ENCODE peak calls at places on chromosomes 6 and 20, in five cellular contexts. One of them, this sample, is unnamed.

GRCh38 chr6:54899442-54899841 is 52.9 kb downstream of the FAM83B start:
- DNase-seq in coronary artery: no peak
- DNase-seq in GM13977: no peak
- DNase-seq in dorsolateral prefrontal cortex: no peak
- DNase-seq in neural crest cell: no peak
- DNase-seq in this sample: no peak

GRCh38 chr6:44431118-44431725 is 43.7 kb downstream of the CDC5L start:
- DNase-seq in dorsolateral prefrontal cortex: no peak
- DNase-seq in neural crest cell: peak
- DNase-seq in coronary artery: no peak
- DNase-seq in GM13977: peak
- DNase-seq in this sample: peak

GRCh38 chr20:21513181-21513663 is 642 bp downstream of the NKX2-2 start:
- DNase-seq in GM13977: peak
- DNase-seq in coronary artery: peak
- DNase-seq in dorsolateral prefrontal cortex: no peak
- DNase-seq in neural crest cell: peak
- DNase-seq in this sample: no peak

GRCh38 chr20:47888351-47888750 is 103.1 kb upstream of the SULF2 start:
- DNase-seq in dorsolateral prefrontal cortex: no peak
- DNase-seq in neural crest cell: no peak
- DNase-seq in GM13977: no peak
- DNase-seq in coronary artery: no peak
- DNase-seq in this sample: no peak

GRCh38 chr6:151239603-151240035 is at the start of gene AKAP12:
- DNase-seq in GM13977: no peak
- DNase-seq in neural crest cell: no peak
- DNase-seq in coronary artery: peak
- DNase-seq in dorsolateral prefrontal cortex: peak
- DNase-seq in this sample: no peak

GRCh38 chr20:61429458-61430227 is 177.6 kb downstream of the CDH4 start:
- DNase-seq in GM13977: no peak
- DNase-seq in coronary artery: no peak
- DNase-seq in dorsolateral prefrontal cortex: no peak
- DNase-seq in neural crest cell: no peak
- DNase-seq in this sample: no peak

GRCh38 chr6:168100011-168100802 is 21.2 kb upstream of the FRMD1 start:
- DNase-seq in GM13977: no peak
- DNase-seq in neural crest cell: no peak
- DNase-seq in coronary artery: no peak
- DNase-seq in dorsolateral prefrontal cortex: no peak
- DNase-seq in this sample: no peak

GRCh38 chr6:53306819-53307347 is 41.9 kb downstream of the ELOVL5 start:
- DNase-seq in coronary artery: no peak
- DNase-seq in dorsolateral prefrontal cortex: no peak
- DNase-seq in GM13977: peak
- DNase-seq in neural crest cell: no peak
- DNase-seq in this sample: no peak

GRCh38 chr6:161079566-161080262 is 88.1 kb downstream of the MAP3K4 start:
- DNase-seq in dorsolateral prefrontal cortex: peak
- DNase-seq in GM13977: no peak
- DNase-seq in neural crest cell: no peak
- DNase-seq in coronary artery: no peak
- DNase-seq in this sample: no peak

GRCh38 chr20:24411003-24411402 is 58.4 kb upstream of the SYNDIG1 start:
- DNase-seq in neural crest cell: no peak
- DNase-seq in dorsolateral prefrontal cortex: peak
- DNase-seq in coronary artery: no peak
- DNase-seq in GM13977: no peak
- DNase-seq in this sample: no peak

GRCh38 chr6:132712366-132712765 is 1.5 kb downstream of the VNN1 start:
- DNase-seq in neural crest cell: no peak
- DNase-seq in coronary artery: no peak
- DNase-seq in dorsolateral prefrontal cortex: no peak
- DNase-seq in GM13977: no peak
- DNase-seq in this sample: no peak

GRCh38 chr6:169112483-169113320 is 140.9 kb downstream of the THBS2 start:
- DNase-seq in coronary artery: no peak
- DNase-seq in neural crest cell: no peak
- DNase-seq in GM13977: no peak
- DNase-seq in dorsolateral prefrontal cortex: no peak
- DNase-seq in this sample: no peak

GRCh38 chr20:22160254-22160653 is 424.1 kb downstream of the FOXA2 start:
- DNase-seq in dorsolateral prefrontal cortex: no peak
- DNase-seq in neural crest cell: no peak
- DNase-seq in coronary artery: no peak
- DNase-seq in GM13977: no peak
- DNase-seq in this sample: no peak

GRCh38 chr6:79467716-79468115 is 69.5 kb downstream of the LCA5 start:
- DNase-seq in coronary artery: no peak
- DNase-seq in neural crest cell: no peak
- DNase-seq in GM13977: no peak
- DNase-seq in dorsolateral prefrontal cortex: no peak
- DNase-seq in this sample: no peak

GRCh38 chr6:79468587-79468986 is 68.6 kb downstream of the LCA5 start:
- DNase-seq in dorsolateral prefrontal cortex: no peak
- DNase-seq in coronary artery: no peak
- DNase-seq in GM13977: no peak
- DNase-seq in neural crest cell: no peak
- DNase-seq in this sample: no peak

GRCh38 chr6:79463721-79464120 is 73.5 kb downstream of the LCA5 start:
- DNase-seq in dorsolateral prefrontal cortex: no peak
- DNase-seq in GM13977: no peak
- DNase-seq in coronary artery: no peak
- DNase-seq in neural crest cell: no peak
- DNase-seq in this sample: no peak

GRCh38 chr6:79468116-79468515 is 69.1 kb downstream of the LCA5 start:
- DNase-seq in coronary artery: no peak
- DNase-seq in GM13977: no peak
- DNase-seq in neural crest cell: no peak
- DNase-seq in dorsolateral prefrontal cortex: no peak
- DNase-seq in this sample: no peak

GRCh38 chr6:79466222-79466834 is 70.9 kb downstream of the LCA5 start:
- DNase-seq in coronary artery: no peak
- DNase-seq in dorsolateral prefrontal cortex: no peak
- DNase-seq in neural crest cell: no peak
- DNase-seq in GM13977: peak
- DNase-seq in this sample: no peak
- TF ChIP-seq CTCF in coronary artery: peak
- TF ChIP-seq CTCF in dorsolateral prefrontal cortex: peak
- TF ChIP-seq CTCF in neural crest cell: peak
- TF ChIP-seq CTCF in GM13977: peak
- TF ChIP-seq CTCF in this sample: peak

DNA sequence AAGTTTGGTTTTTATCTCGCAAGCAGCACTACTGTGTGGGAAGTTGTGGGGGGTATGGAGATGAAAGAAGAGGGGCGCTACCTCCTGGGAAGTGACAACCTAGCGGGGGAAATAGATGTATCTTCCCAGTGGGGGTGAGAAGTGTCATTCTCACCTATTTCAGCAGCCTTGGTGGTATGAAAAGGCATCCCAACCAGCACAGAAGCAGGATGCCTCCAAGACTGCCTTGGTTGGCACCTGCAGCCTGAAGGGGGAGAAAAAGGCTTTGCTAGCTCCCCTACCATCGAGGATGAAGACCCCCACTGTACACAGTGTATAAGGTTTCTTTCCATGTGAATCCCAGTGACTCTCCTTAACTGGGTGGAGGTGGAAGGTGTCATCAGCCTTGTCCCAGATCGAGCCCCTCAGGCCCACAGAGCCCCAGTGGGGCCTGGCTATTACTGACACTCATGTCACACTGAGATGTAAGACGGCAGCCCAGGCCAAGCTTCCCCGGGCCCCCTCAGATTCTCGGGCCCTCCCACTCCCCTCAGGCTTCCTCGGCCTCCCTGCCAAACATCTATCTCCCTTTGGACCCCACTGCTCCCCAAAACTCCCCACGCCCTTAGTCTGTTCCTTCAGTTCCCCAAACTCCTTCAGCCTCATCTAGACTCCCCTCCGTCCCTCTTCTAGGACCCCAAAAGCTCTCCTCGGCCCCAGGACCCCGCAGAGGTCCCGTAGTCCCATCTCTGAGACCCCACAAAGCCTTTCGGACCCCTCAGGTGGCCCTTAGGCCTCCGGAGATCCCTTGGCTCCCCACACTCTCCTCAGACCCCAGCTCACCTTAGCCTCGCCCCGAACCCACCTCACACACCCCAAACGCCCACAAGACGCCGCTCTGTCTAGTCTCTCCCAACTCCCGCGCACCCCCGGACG is 688 bp downstream of the COMMD7 start:
- DNase-seq in coronary artery: no peak
- DNase-seq in neural crest cell: no peak
- DNase-seq in dorsolateral prefrontal cortex: no peak
- DNase-seq in GM13977: peak
- DNase-seq in this sample: no peak
- TF ChIP-seq CTCF in coronary artery: no peak
- TF ChIP-seq CTCF in neural crest cell: no peak
- TF ChIP-seq CTCF in dorsolateral prefrontal cortex: no peak
- TF ChIP-seq CTCF in GM13977: no peak
- TF ChIP-seq CTCF in this sample: no peak

GRCh38 chr6:2037230-2037926 is 208.0 kb downstream of the GMDS start:
- DNase-seq in coronary artery: no peak
- DNase-seq in GM13977: no peak
- DNase-seq in dorsolateral prefrontal cortex: no peak
- DNase-seq in neural crest cell: no peak
- DNase-seq in this sample: no peak
- TF ChIP-seq CTCF in coronary artery: no peak
- TF ChIP-seq CTCF in GM13977: no peak
- TF ChIP-seq CTCF in dorsolateral prefrontal cortex: peak
- TF ChIP-seq CTCF in neural crest cell: peak
- TF ChIP-seq CTCF in this sample: peak

GRCh38 chr6:123316733-123317323 is 319.9 kb downstream of the TRDN start:
- DNase-seq in coronary artery: no peak
- DNase-seq in neural crest cell: no peak
- DNase-seq in dorsolateral prefrontal cortex: no peak
- DNase-seq in GM13977: no peak
- DNase-seq in this sample: no peak
- TF ChIP-seq CTCF in coronary artery: peak
- TF ChIP-seq CTCF in neural crest cell: peak
- TF ChIP-seq CTCF in dorsolateral prefrontal cortex: peak
- TF ChIP-seq CTCF in GM13977: no peak
- TF ChIP-seq CTCF in this sample: peak

GRCh38 chr20:59428441-59429205 is 128.2 kb downstream of the EDN3 start:
- DNase-seq in GM13977: no peak
- DNase-seq in dorsolateral prefrontal cortex: no peak
- DNase-seq in coronary artery: no peak
- DNase-seq in neural crest cell: no peak
- DNase-seq in this sample: no peak
- TF ChIP-seq CTCF in GM13977: no peak
- TF ChIP-seq CTCF in dorsolateral prefrontal cortex: no peak
- TF ChIP-seq CTCF in coronary artery: no peak
- TF ChIP-seq CTCF in neural crest cell: peak
- TF ChIP-seq CTCF in this sample: no peak